ENCODE peak calls at places on chromosomes 12 and 14, in six cellular contexts. One of them, this sample, is unnamed.

GRCh38 chr12:93127582-93128331 is 198.7 kb upstream of the EEA1 start:
- ATAC-seq in HepG2: peak
- ATAC-seq in upper lobe of left lung: peak
- ATAC-seq in HCT116: peak
- ATAC-seq in GM12878: no peak
- ATAC-seq in K562: peak
- ATAC-seq in this sample: peak

GRCh38 chr12:89344862-89345202 is 7.5 kb downstream of the DUSP6 start:
- ATAC-seq in HepG2: peak
- ATAC-seq in upper lobe of left lung: no peak
- ATAC-seq in HCT116: no peak
- ATAC-seq in GM12878: no peak
- ATAC-seq in K562: no peak
- ATAC-seq in this sample: no peak

GRCh38 chr12:32894566-32894965 is 2.0 kb downstream of the PKP2 start:
- ATAC-seq in HepG2: no peak
- ATAC-seq in upper lobe of left lung: no peak
- ATAC-seq in HCT116: no peak
- ATAC-seq in GM12878: no peak
- ATAC-seq in K562: no peak
- ATAC-seq in this sample: no peak

GRCh38 chr12:4074129-4074528 is 199.4 kb upstream of the CCND2 start:
- ATAC-seq in HepG2: no peak
- ATAC-seq in upper lobe of left lung: no peak
- ATAC-seq in HCT116: no peak
- ATAC-seq in GM12878: no peak
- ATAC-seq in K562: no peak
- ATAC-seq in this sample: no peak

GRCh38 chr12:111775205-111776193 is 8.8 kb downstream of the ALDH2 start:
- ATAC-seq in HepG2: no peak
- ATAC-seq in upper lobe of left lung: peak
- ATAC-seq in HCT116: no peak
- ATAC-seq in GM12878: peak
- ATAC-seq in K562: peak
- ATAC-seq in this sample: peak

GRCh38 chr12:111435661-111436201 is 30.0 kb downstream of the SH2B3 start:
- ATAC-seq in HepG2: no peak
- ATAC-seq in upper lobe of left lung: peak
- ATAC-seq in HCT116: no peak
- ATAC-seq in GM12878: peak
- ATAC-seq in K562: no peak
- ATAC-seq in this sample: no peak

GRCh38 chr12:17110316-17110715 is 504.4 kb upstream of the LMO3 start:
- ATAC-seq in HepG2: no peak
- ATAC-seq in upper lobe of left lung: no peak
- ATAC-seq in HCT116: no peak
- ATAC-seq in GM12878: no peak
- ATAC-seq in K562: no peak
- ATAC-seq in this sample: no peak

GRCh38 chr14:72745546-72745945 is 148.4 kb downstream of the DPF3 start:
- ATAC-seq in HepG2: no peak
- ATAC-seq in upper lobe of left lung: no peak
- ATAC-seq in HCT116: peak
- ATAC-seq in GM12878: no peak
- ATAC-seq in K562: no peak
- ATAC-seq in this sample: no peak

GRCh38 chr12:116187158-116187511 is 90.4 kb downstream of the MED13L start:
- ATAC-seq in HepG2: peak
- ATAC-seq in upper lobe of left lung: no peak
- ATAC-seq in HCT116: no peak
- ATAC-seq in GM12878: no peak
- ATAC-seq in K562: peak
- ATAC-seq in this sample: no peak

GRCh38 chr12:53997324-53998173 is 2.4 kb upstream of the HOXC9 start:
- ATAC-seq in HepG2: no peak
- ATAC-seq in upper lobe of left lung: no peak
- ATAC-seq in HCT116: no peak
- ATAC-seq in GM12878: no peak
- ATAC-seq in K562: no peak
- ATAC-seq in this sample: no peak

GRCh38 chr12:79388006-79388405 is 302.8 kb downstream of the PAWR start:
- ATAC-seq in HepG2: no peak
- ATAC-seq in upper lobe of left lung: no peak
- ATAC-seq in HCT116: no peak
- ATAC-seq in GM12878: no peak
- ATAC-seq in K562: no peak
- ATAC-seq in this sample: no peak

GRCh38 chr12:88207921-88208640 is 66.0 kb downstream of the TMTC3 start:
- ATAC-seq in HepG2: no peak
- ATAC-seq in upper lobe of left lung: peak
- ATAC-seq in HCT116: no peak
- ATAC-seq in GM12878: no peak
- ATAC-seq in K562: no peak
- ATAC-seq in this sample: peak

GRCh38 chr14:53432378-53432802 is 279.3 kb upstream of the DDHD1 start:
- ATAC-seq in HepG2: peak
- ATAC-seq in upper lobe of left lung: peak
- ATAC-seq in HCT116: peak
- ATAC-seq in GM12878: peak
- ATAC-seq in K562: no peak
- ATAC-seq in this sample: no peak

GRCh38 chr14:64841772-64842490 is 37.8 kb downstream of the SPTB start:
- ATAC-seq in HepG2: no peak
- ATAC-seq in upper lobe of left lung: peak
- ATAC-seq in HCT116: no peak
- ATAC-seq in GM12878: no peak
- ATAC-seq in K562: peak
- ATAC-seq in this sample: no peak

GRCh38 chr14:104262515-104263514 is 124.4 kb downstream of the KIF26A start:
- ATAC-seq in HepG2: no peak
- ATAC-seq in upper lobe of left lung: no peak
- ATAC-seq in HCT116: no peak
- ATAC-seq in GM12878: no peak
- ATAC-seq in K562: no peak
- ATAC-seq in this sample: no peak

GRCh38 chr14:50766338-50766886 is 64.5 kb downstream of the NIN start:
- ATAC-seq in HepG2: no peak
- ATAC-seq in upper lobe of left lung: no peak
- ATAC-seq in HCT116: no peak
- ATAC-seq in GM12878: no peak
- ATAC-seq in K562: no peak
- ATAC-seq in this sample: no peak

GRCh38 chr12:75807494-75807893 is 224.1 kb downstream of the PHLDA1 start:
- ATAC-seq in HepG2: no peak
- ATAC-seq in upper lobe of left lung: no peak
- ATAC-seq in HCT116: no peak
- ATAC-seq in GM12878: no peak
- ATAC-seq in K562: no peak
- ATAC-seq in this sample: no peak

GRCh38 chr14:40218282-40218941 is 786.2 kb upstream of the FBXO33 start:
- ATAC-seq in HepG2: no peak
- ATAC-seq in upper lobe of left lung: no peak
- ATAC-seq in HCT116: no peak
- ATAC-seq in GM12878: no peak
- ATAC-seq in K562: no peak
- ATAC-seq in this sample: no peak

GRCh38 chr14:28779416-28779941 is 12.9 kb downstream of the FOXG1 start:
- ATAC-seq in HepG2: no peak
- ATAC-seq in upper lobe of left lung: no peak
- ATAC-seq in HCT116: no peak
- ATAC-seq in GM12878: no peak
- ATAC-seq in K562: no peak
- ATAC-seq in this sample: no peak

GRCh38 chr12:124345795-124346194 is 50.9 kb downstream of the RFLNA start:
- ATAC-seq in HepG2: no peak
- ATAC-seq in upper lobe of left lung: no peak
- ATAC-seq in HCT116: no peak
- ATAC-seq in GM12878: no peak
- ATAC-seq in K562: no peak
- ATAC-seq in this sample: no peak

GRCh38 chr12:114764516-114764915 is 80.5 kb upstream of the TBX3 start:
- ATAC-seq in HepG2: no peak
- ATAC-seq in upper lobe of left lung: no peak
- ATAC-seq in HCT116: no peak
- ATAC-seq in GM12878: no peak
- ATAC-seq in K562: no peak
- ATAC-seq in this sample: no peak

GRCh38 chr12:57889541-57889989 is 43.0 kb upstream of the CTDSP2 start:
- ATAC-seq in HepG2: peak
- ATAC-seq in upper lobe of left lung: peak
- ATAC-seq in HCT116: no peak
- ATAC-seq in GM12878: no peak
- ATAC-seq in K562: peak
- ATAC-seq in this sample: peak

GRCh38 chr12:65761301-65761700 is 63.0 kb upstream of the HMGA2 start:
- ATAC-seq in HepG2: no peak
- ATAC-seq in upper lobe of left lung: no peak
- ATAC-seq in HCT116: no peak
- ATAC-seq in GM12878: no peak
- ATAC-seq in K562: no peak
- ATAC-seq in this sample: no peak

GRCh38 chr12:28222959-28223662 is 32.9 kb downstream of the CCDC91 start:
- ATAC-seq in HepG2: no peak
- ATAC-seq in upper lobe of left lung: no peak
- ATAC-seq in HCT116: no peak
- ATAC-seq in GM12878: peak
- ATAC-seq in K562: peak
- ATAC-seq in this sample: no peak

GRCh38 chr14:104926619-104927431 is 2.1 kb downstream of the PLD4 start:
- ATAC-seq in HepG2: peak
- ATAC-seq in upper lobe of left lung: no peak
- ATAC-seq in HCT116: peak
- ATAC-seq in GM12878: peak
- ATAC-seq in K562: no peak
- ATAC-seq in this sample: no peak

GRCh38 chr12:56119361-56119796 is 1.3 kb downstream of the ZC3H10 start:
- ATAC-seq in HepG2: peak
- ATAC-seq in upper lobe of left lung: peak
- ATAC-seq in HCT116: peak
- ATAC-seq in GM12878: peak
- ATAC-seq in K562: peak
- ATAC-seq in this sample: peak

GRCh38 chr12:93954160-93955112 is 193.9 kb upstream of the PLXNC1 start:
- ATAC-seq in HepG2: no peak
- ATAC-seq in upper lobe of left lung: peak
- ATAC-seq in HCT116: no peak
- ATAC-seq in GM12878: no peak
- ATAC-seq in K562: no peak
- ATAC-seq in this sample: peak

GRCh38 chr14:93830753-93831461 is 42.6 kb upstream of the PRIMA1 start:
- ATAC-seq in HepG2: no peak
- ATAC-seq in upper lobe of left lung: no peak
- ATAC-seq in HCT116: no peak
- ATAC-seq in GM12878: no peak
- ATAC-seq in K562: no peak
- ATAC-seq in this sample: no peak
- TF ChIP-seq POLR2A in HepG2: no peak
- TF ChIP-seq POLR2A in upper lobe of left lung: no peak
- TF ChIP-seq POLR2A in HCT116: no peak
- TF ChIP-seq POLR2A in GM12878: no peak
- TF ChIP-seq POLR2A in K562: no peak
- TF ChIP-seq POLR2A in this sample: no peak

GRCh38 chr14:89197623-89198022 is 219.4 kb downstream of the FOXN3 start:
- ATAC-seq in HepG2: no peak
- ATAC-seq in upper lobe of left lung: no peak
- ATAC-seq in HCT116: no peak
- ATAC-seq in GM12878: no peak
- ATAC-seq in K562: no peak
- ATAC-seq in this sample: no peak

GRCh38 chr14:89202413-89202812 is 214.6 kb downstream of the FOXN3 start:
- ATAC-seq in HepG2: no peak
- ATAC-seq in upper lobe of left lung: no peak
- ATAC-seq in HCT116: no peak
- ATAC-seq in GM12878: no peak
- ATAC-seq in K562: no peak
- ATAC-seq in this sample: no peak

GRCh38 chr14:89201645-89202044 is 215.4 kb downstream of the FOXN3 start:
- ATAC-seq in HepG2: no peak
- ATAC-seq in upper lobe of left lung: no peak
- ATAC-seq in HCT116: no peak
- ATAC-seq in GM12878: peak
- ATAC-seq in K562: no peak
- ATAC-seq in this sample: no peak

GRCh38 chr14:89196561-89196960 is 220.5 kb downstream of the FOXN3 start:
- ATAC-seq in HepG2: no peak
- ATAC-seq in upper lobe of left lung: no peak
- ATAC-seq in HCT116: no peak
- ATAC-seq in GM12878: no peak
- ATAC-seq in K562: no peak
- ATAC-seq in this sample: no peak

DNA sequence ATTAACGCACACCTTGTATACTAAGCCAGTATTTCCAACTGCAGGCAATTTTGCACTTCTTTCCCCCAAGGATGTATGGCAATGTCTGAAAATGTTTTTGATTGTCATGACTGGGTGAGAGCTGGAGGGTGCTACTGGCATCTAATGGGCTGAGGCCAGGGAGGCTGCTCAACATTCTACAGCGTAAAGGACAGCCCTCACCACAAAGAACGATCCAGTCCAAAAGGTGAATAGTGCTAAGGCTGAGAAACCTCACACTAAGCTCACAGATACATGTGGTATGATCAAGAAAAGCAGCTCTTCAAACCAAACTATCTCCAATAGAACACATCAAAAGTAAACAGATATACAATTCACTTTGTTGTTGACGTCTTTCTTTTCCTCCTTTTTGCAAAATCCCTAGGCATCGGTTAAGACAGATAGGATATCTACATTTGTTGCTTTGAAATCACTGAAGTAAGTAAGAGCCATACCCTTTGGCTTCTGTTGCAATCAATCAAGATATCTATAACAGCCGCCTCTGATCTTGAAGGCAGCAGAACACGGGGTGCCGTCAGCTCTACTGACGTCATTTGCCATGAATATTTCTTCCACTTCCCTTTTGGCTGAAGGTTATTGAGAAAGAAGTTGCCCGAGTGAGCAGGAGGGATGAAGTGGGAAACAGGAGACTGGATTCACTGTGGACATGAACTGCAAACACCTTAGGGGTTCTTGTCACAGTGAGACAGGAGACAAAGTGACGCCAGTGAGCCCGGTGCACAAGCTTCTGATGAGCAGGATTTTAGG is 218.3 kb downstream of the FOXN3 start:
- ATAC-seq in HepG2: no peak
- ATAC-seq in upper lobe of left lung: no peak
- ATAC-seq in HCT116: no peak
- ATAC-seq in GM12878: no peak
- ATAC-seq in K562: no peak
- ATAC-seq in this sample: peak
- H3K4me3 ChIP-seq in HepG2: no peak
- H3K4me3 ChIP-seq in upper lobe of left lung: no peak
- H3K4me3 ChIP-seq in HCT116: no peak
- H3K4me3 ChIP-seq in GM12878: no peak
- H3K4me3 ChIP-seq in K562: no peak
- H3K4me3 ChIP-seq in this sample: no peak

GRCh38 chr14:96592591-96593388 is 90.6 kb downstream of the PAPOLA start:
- ATAC-seq in HepG2: peak
- ATAC-seq in upper lobe of left lung: peak
- ATAC-seq in HCT116: no peak
- ATAC-seq in GM12878: peak
- ATAC-seq in K562: peak
- ATAC-seq in this sample: peak
- TF ChIP-seq POLR2AphosphoS5 in HepG2: no peak
- TF ChIP-seq POLR2AphosphoS5 in upper lobe of left lung: no peak
- TF ChIP-seq POLR2AphosphoS5 in HCT116: no peak
- TF ChIP-seq POLR2AphosphoS5 in GM12878: no peak
- TF ChIP-seq POLR2AphosphoS5 in K562: no peak
- TF ChIP-seq POLR2AphosphoS5 in this sample: no peak

GRCh38 chr14:99605299-99605961 is 1.4 kb upstream of the CCDC85C start:
- ATAC-seq in HepG2: peak
- ATAC-seq in upper lobe of left lung: no peak
- ATAC-seq in HCT116: peak
- ATAC-seq in GM12878: peak
- ATAC-seq in K562: peak
- ATAC-seq in this sample: peak
- TF ChIP-seq POLR2A in HepG2: no peak
- TF ChIP-seq POLR2A in upper lobe of left lung: no peak
- TF ChIP-seq POLR2A in HCT116: no peak
- TF ChIP-seq POLR2A in GM12878: no peak
- TF ChIP-seq POLR2A in K562: no peak
- TF ChIP-seq POLR2A in this sample: no peak